ENCODE peak calls at places on chromosomes 3 and 15, in eight cellular contexts. One of them, this sample, is unnamed.

GRCh38 chr3:141203866-141204265 is 27.8 kb upstream of the PXYLP1 start:
- DNase-seq in IMR-90: no peak
- DNase-seq in testis: no peak
- DNase-seq in transverse colon: no peak
- DNase-seq in breast epithelium: no peak
- DNase-seq in tibial nerve: no peak
- DNase-seq in GM12878: no peak
- DNase-seq in GM12891: no peak
- DNase-seq in this sample: no peak

GRCh38 chr15:88513195-88513594 is 33.3 kb downstream of the DET1 start:
- DNase-seq in GM12878: no peak
- DNase-seq in tibial nerve: no peak
- DNase-seq in IMR-90: peak; percentile 64
- DNase-seq in testis: no peak
- DNase-seq in breast epithelium: no peak
- DNase-seq in GM12891: no peak
- DNase-seq in transverse colon: no peak
- DNase-seq in this sample: no peak

GRCh38 chr3:158672293-158673176 is at the start of gene LXN:
- DNase-seq in transverse colon: peak; percentile 93
- DNase-seq in GM12878: peak; percentile 56
- DNase-seq in testis: peak; percentile 85
- DNase-seq in breast epithelium: peak; percentile 83
- DNase-seq in GM12891: peak; percentile 67
- DNase-seq in IMR-90: peak; percentile 87
- DNase-seq in tibial nerve: peak; percentile 66
- DNase-seq in this sample: peak; percentile 88

GRCh38 chr3:197206913-197207312 is 91.5 kb downstream of the DLG1 start:
- DNase-seq in transverse colon: no peak
- DNase-seq in breast epithelium: no peak
- DNase-seq in IMR-90: no peak
- DNase-seq in GM12891: no peak
- DNase-seq in GM12878: no peak
- DNase-seq in tibial nerve: no peak
- DNase-seq in testis: no peak
- DNase-seq in this sample: no peak

GRCh38 chr3:193693774-193694173 is 100.8 kb downstream of the OPA1 start:
- DNase-seq in tibial nerve: no peak
- DNase-seq in transverse colon: no peak
- DNase-seq in testis: no peak
- DNase-seq in IMR-90: no peak
- DNase-seq in GM12878: no peak
- DNase-seq in breast epithelium: no peak
- DNase-seq in GM12891: no peak
- DNase-seq in this sample: no peak

GRCh38 chr15:25965326-25965725 is 102.2 kb upstream of the ATP10A start:
- DNase-seq in breast epithelium: no peak
- DNase-seq in GM12891: no peak
- DNase-seq in tibial nerve: no peak
- DNase-seq in testis: no peak
- DNase-seq in GM12878: no peak
- DNase-seq in transverse colon: no peak
- DNase-seq in IMR-90: no peak
- DNase-seq in this sample: no peak

GRCh38 chr15:75362642-75363249 is 5.7 kb downstream of the MAN2C1 start:
- DNase-seq in IMR-90: no peak
- DNase-seq in tibial nerve: no peak
- DNase-seq in breast epithelium: no peak
- DNase-seq in transverse colon: no peak
- DNase-seq in GM12891: no peak
- DNase-seq in testis: no peak
- DNase-seq in GM12878: no peak
- DNase-seq in this sample: no peak

GRCh38 chr3:29152379-29152778 is 128.5 kb upstream of the RBMS3 start:
- DNase-seq in GM12891: no peak
- DNase-seq in GM12878: no peak
- DNase-seq in tibial nerve: no peak
- DNase-seq in testis: no peak
- DNase-seq in IMR-90: no peak
- DNase-seq in transverse colon: no peak
- DNase-seq in breast epithelium: no peak
- DNase-seq in this sample: no peak

GRCh38 chr3:184766555-184767261 is 45.3 kb upstream of the VPS8 start:
- DNase-seq in GM12878: no peak
- DNase-seq in testis: no peak
- DNase-seq in breast epithelium: no peak
- DNase-seq in tibial nerve: no peak
- DNase-seq in IMR-90: peak; percentile 76
- DNase-seq in transverse colon: no peak
- DNase-seq in GM12891: no peak
- DNase-seq in this sample: no peak

GRCh38 chr15:73628976-73629854 is 4.0 kb downstream of the NPTN start:
- DNase-seq in tibial nerve: no peak
- DNase-seq in IMR-90: no peak
- DNase-seq in GM12878: no peak
- DNase-seq in transverse colon: no peak
- DNase-seq in GM12891: no peak
- DNase-seq in testis: no peak
- DNase-seq in breast epithelium: no peak
- DNase-seq in this sample: peak; percentile 9

GRCh38 chr15:40471105-40471777 is 457 bp downstream of the CHST14 start:
- DNase-seq in breast epithelium: no peak
- DNase-seq in tibial nerve: peak; percentile 12
- DNase-seq in GM12878: no peak
- DNase-seq in GM12891: no peak
- DNase-seq in IMR-90: peak; percentile 4
- DNase-seq in transverse colon: peak; percentile 36
- DNase-seq in testis: no peak
- DNase-seq in this sample: peak; percentile 54

GRCh38 chr3:56123487-56123886 is 344.8 kb downstream of the ERC2 start:
- DNase-seq in IMR-90: no peak
- DNase-seq in tibial nerve: no peak
- DNase-seq in testis: no peak
- DNase-seq in transverse colon: no peak
- DNase-seq in breast epithelium: no peak
- DNase-seq in GM12891: no peak
- DNase-seq in GM12878: no peak
- DNase-seq in this sample: no peak

GRCh38 chr3:192422998-192423349 is 304.4 kb downstream of the FGF12 start:
- DNase-seq in tibial nerve: no peak
- DNase-seq in GM12878: no peak
- DNase-seq in GM12891: no peak
- DNase-seq in testis: no peak
- DNase-seq in transverse colon: no peak
- DNase-seq in IMR-90: no peak
- DNase-seq in breast epithelium: no peak
- DNase-seq in this sample: no peak

GRCh38 chr3:30631237-30631961 is 25.0 kb downstream of the TGFBR2 start:
- DNase-seq in testis: no peak
- DNase-seq in breast epithelium: no peak
- DNase-seq in transverse colon: no peak
- DNase-seq in IMR-90: no peak
- DNase-seq in tibial nerve: no peak
- DNase-seq in GM12878: no peak
- DNase-seq in GM12891: no peak
- DNase-seq in this sample: no peak

GRCh38 chr3:134030382-134030753 is 643 bp upstream of the SLCO2A1 start:
- DNase-seq in tibial nerve: no peak
- DNase-seq in IMR-90: no peak
- DNase-seq in GM12891: no peak
- DNase-seq in testis: no peak
- DNase-seq in transverse colon: no peak
- DNase-seq in GM12878: no peak
- DNase-seq in breast epithelium: peak; percentile 37
- DNase-seq in this sample: no peak

GRCh38 chr3:39791603-39792002 is 17.8 kb upstream of the MYRIP start:
- DNase-seq in GM12878: no peak
- DNase-seq in tibial nerve: no peak
- DNase-seq in testis: no peak
- DNase-seq in transverse colon: no peak
- DNase-seq in breast epithelium: no peak
- DNase-seq in IMR-90: no peak
- DNase-seq in GM12891: no peak
- DNase-seq in this sample: no peak

GRCh38 chr3:15064835-15065549 is at the start of gene MRPS25:
- DNase-seq in tibial nerve: peak; percentile 82
- DNase-seq in IMR-90: peak; percentile 92
- DNase-seq in GM12891: peak; percentile 95
- DNase-seq in breast epithelium: peak; percentile 78
- DNase-seq in transverse colon: peak; percentile 92
- DNase-seq in GM12878: peak; percentile 64
- DNase-seq in testis: peak; percentile 95
- DNase-seq in this sample: peak; percentile 94
- TF ChIP-seq POLR2A in tibial nerve: peak; percentile 84
- TF ChIP-seq POLR2A in IMR-90: peak; percentile 78
- TF ChIP-seq POLR2A in GM12891: peak; percentile 95
- TF ChIP-seq POLR2A in breast epithelium: peak; percentile 57
- TF ChIP-seq POLR2A in transverse colon: peak; percentile 91
- TF ChIP-seq POLR2A in GM12878: peak; percentile 100
- TF ChIP-seq POLR2A in testis: no peak
- TF ChIP-seq POLR2A in this sample: peak; percentile 94

GRCh38 chr3:86990734-86991481 is at the start of gene VGLL3:
- DNase-seq in GM12878: no peak
- DNase-seq in transverse colon: peak; percentile 49
- DNase-seq in GM12891: peak; percentile 7
- DNase-seq in testis: peak; percentile 82
- DNase-seq in tibial nerve: peak; percentile 62
- DNase-seq in breast epithelium: peak; percentile 30
- DNase-seq in IMR-90: peak; percentile 87
- DNase-seq in this sample: no peak
- TF ChIP-seq POLR2A in GM12878: no peak
- TF ChIP-seq POLR2A in transverse colon: peak; percentile 50
- TF ChIP-seq POLR2A in GM12891: no peak
- TF ChIP-seq POLR2A in testis: peak; percentile 36
- TF ChIP-seq POLR2A in tibial nerve: peak; percentile 90
- TF ChIP-seq POLR2A in breast epithelium: no peak
- TF ChIP-seq POLR2A in IMR-90: peak; percentile 92
- TF ChIP-seq POLR2A in this sample: no peak

GRCh38 chr3:23945903-23946751 is 1.0 kb downstream of the NR1D2 start:
- DNase-seq in testis: peak; percentile 98
- DNase-seq in tibial nerve: peak; percentile 94
- DNase-seq in GM12891: peak; percentile 88
- DNase-seq in GM12878: peak; percentile 66
- DNase-seq in transverse colon: peak; percentile 99
- DNase-seq in breast epithelium: peak; percentile 97
- DNase-seq in IMR-90: peak; percentile 93
- DNase-seq in this sample: peak; percentile 99
- TF ChIP-seq POLR2A in testis: no peak
- TF ChIP-seq POLR2A in tibial nerve: peak; percentile 75
- TF ChIP-seq POLR2A in GM12891: no peak
- TF ChIP-seq POLR2A in GM12878: peak; percentile 78
- TF ChIP-seq POLR2A in transverse colon: peak; percentile 77
- TF ChIP-seq POLR2A in breast epithelium: peak; percentile 16
- TF ChIP-seq POLR2A in IMR-90: peak; percentile 60
- TF ChIP-seq POLR2A in this sample: peak; percentile 61

DNA sequence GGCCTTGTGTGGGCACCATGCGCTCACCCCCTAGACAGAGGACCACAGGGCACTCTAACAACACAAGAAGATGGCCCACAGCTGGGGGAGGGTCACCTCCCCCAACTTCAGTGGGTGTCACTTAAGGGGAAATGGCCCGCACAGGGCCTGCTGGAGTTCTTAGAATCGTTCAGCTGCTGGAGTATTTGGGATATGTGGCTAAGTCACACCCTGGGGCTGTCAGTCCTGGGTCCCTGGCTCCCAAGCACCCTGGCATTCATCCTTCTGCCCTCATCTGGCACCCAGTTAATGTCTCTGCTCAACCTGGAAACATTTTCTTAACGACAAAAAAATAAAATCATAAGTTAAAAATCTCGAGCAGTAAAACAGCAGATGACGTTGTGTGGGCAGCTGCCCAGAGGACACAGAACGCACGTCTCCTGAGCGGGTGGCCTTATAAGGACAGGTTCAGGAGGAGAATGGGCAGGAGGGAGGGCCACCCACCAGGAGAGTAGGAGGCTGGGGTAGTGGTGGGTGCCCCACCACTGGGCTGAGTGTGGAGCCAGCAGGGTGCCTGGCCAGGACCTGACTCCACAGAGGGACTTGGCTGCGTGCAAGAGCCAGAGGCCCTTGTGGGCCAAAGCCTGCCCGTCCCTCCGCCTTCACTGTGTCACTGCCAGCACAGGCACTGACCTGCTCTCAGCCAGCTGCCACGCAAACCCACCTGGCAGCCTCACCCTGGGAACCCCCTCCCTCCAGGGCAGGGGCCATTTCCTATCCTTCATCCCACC is 11.5 kb downstream of the KBTBD13 start:
- DNase-seq in transverse colon: peak; percentile 73
- DNase-seq in breast epithelium: peak; percentile 94
- DNase-seq in testis: peak; percentile 76
- DNase-seq in GM12891: no peak
- DNase-seq in IMR-90: no peak
- DNase-seq in tibial nerve: peak; percentile 42
- DNase-seq in GM12878: no peak
- DNase-seq in this sample: no peak
- TF ChIP-seq POLR2A in transverse colon: no peak
- TF ChIP-seq POLR2A in breast epithelium: no peak
- TF ChIP-seq POLR2A in testis: no peak
- TF ChIP-seq POLR2A in GM12891: no peak
- TF ChIP-seq POLR2A in IMR-90: no peak
- TF ChIP-seq POLR2A in tibial nerve: no peak
- TF ChIP-seq POLR2A in GM12878: no peak
- TF ChIP-seq POLR2A in this sample: no peak

DNA sequence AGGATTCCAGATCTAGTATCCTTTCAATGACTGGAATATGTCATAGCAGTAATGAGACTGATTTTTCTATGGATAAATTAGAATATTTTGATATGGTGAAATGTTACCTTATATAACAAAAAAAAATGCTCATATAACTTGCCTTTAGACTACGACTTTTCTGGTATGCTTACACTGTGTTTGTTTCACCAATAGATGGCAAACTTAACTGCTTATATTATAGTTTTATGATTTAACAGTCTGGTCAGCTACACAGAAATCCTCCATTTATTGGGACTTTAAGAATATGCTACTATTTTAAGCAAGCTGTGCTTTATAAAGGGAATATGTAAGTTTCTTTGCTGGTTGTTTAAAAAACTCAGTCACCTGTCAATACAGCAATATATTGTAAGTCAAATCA is 205.6 kb downstream of the VGLL3 start:
- DNase-seq in GM12878: no peak
- DNase-seq in testis: no peak
- DNase-seq in IMR-90: peak; percentile 72
- DNase-seq in breast epithelium: no peak
- DNase-seq in transverse colon: no peak
- DNase-seq in tibial nerve: no peak
- DNase-seq in GM12891: no peak
- DNase-seq in this sample: no peak
- TF ChIP-seq POLR2A in GM12878: no peak
- TF ChIP-seq POLR2A in testis: no peak
- TF ChIP-seq POLR2A in IMR-90: no peak
- TF ChIP-seq POLR2A in breast epithelium: no peak
- TF ChIP-seq POLR2A in transverse colon: no peak
- TF ChIP-seq POLR2A in tibial nerve: no peak
- TF ChIP-seq POLR2A in GM12891: no peak
- TF ChIP-seq POLR2A in this sample: no peak

DNA sequence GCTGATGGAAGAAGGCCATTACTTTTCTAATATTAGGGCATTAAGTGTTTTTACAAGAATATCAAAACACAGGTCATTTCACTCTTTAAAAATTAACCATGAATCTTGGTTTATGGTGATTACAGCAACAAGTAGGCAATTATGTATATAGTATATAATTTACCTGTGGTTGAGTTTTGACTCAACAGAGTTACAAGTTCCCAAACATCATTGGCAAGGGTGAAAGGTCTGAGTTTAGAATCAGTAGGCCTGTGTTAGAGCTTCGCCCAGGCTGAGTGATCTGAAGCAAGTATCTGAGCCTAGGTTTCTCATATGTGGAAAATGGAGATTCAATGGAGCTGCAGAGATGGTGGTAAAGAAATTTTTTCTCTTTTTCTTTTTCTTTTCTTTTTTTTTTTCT is 25.1 kb upstream of the LPP start:
- DNase-seq in tibial nerve: no peak
- DNase-seq in GM12891: no peak
- DNase-seq in GM12878: no peak
- DNase-seq in breast epithelium: no peak
- DNase-seq in testis: no peak
- DNase-seq in IMR-90: no peak
- DNase-seq in transverse colon: no peak
- DNase-seq in this sample: no peak
- TF ChIP-seq POLR2A in tibial nerve: no peak
- TF ChIP-seq POLR2A in GM12891: no peak
- TF ChIP-seq POLR2A in GM12878: no peak
- TF ChIP-seq POLR2A in breast epithelium: no peak
- TF ChIP-seq POLR2A in testis: no peak
- TF ChIP-seq POLR2A in IMR-90: no peak
- TF ChIP-seq POLR2A in transverse colon: no peak
- TF ChIP-seq POLR2A in this sample: no peak